ENCODE peak calls at places on chromosomes 3 and 15, in ten cellular contexts. N is aorta, U is stomach, K is PC-3, T is right atrium auricular region, R is fibroblast of lung, C is A549, I is heart right ventricle, M is Caco-2, O is mammary epithelial cell. V is an unnamed sample.

GRCh38 chr15:90512281-90512680 is 17.4 kb upstream of the CRTC3 start:
- DNase-seq in N (no peak), U (no peak), K (no peak), T (no peak), R (no peak), C (no peak), I (no peak), M (no peak), O (no peak), V (no peak)

GRCh38 chr3:16668776-16669545 is 63.7 kb upstream of the DAZL start:
- DNase-seq in N (no peak), U (no peak), K (no peak), T (no peak), R (no peak), C (no peak), I (no peak), M (no peak), O (no peak), V (no peak)

GRCh38 chr15:69100821-69101220 is 59.6 kb upstream of the GLCE start:
- DNase-seq in N (no peak), U (no peak), K (no peak), T (no peak), R (no peak), C (no peak), I (no peak), M (no peak), O (no peak), V (no peak)

GRCh38 chr3:138949445-138950005 is 2.5 kb downstream of the FOXL2NB start:
- DNase-seq in N (no peak), U (no peak), K (no peak), T (no peak), R (no peak), C (no peak), I (no peak), M (no peak), O (no peak), V (no peak)

GRCh38 chr15:99426431-99427105 is 139.2 kb upstream of the MEF2A start:
- DNase-seq in N (peak; percentile 34), U (no peak), K (no peak), T (no peak), R (no peak), C (no peak), I (no peak), M (no peak), O (no peak), V (no peak)

GRCh38 chr15:96264801-96265515 is 65.5 kb upstream of the NR2F2 start:
- DNase-seq in N (no peak), U (no peak), K (peak; percentile 78), T (no peak), R (no peak), C (peak; percentile 52), I (no peak), M (peak; percentile 84), O (peak; percentile 81), V (peak; percentile 59)

GRCh38 chr3:155270063-155270462 is 23.4 kb downstream of the STRIT1 start:
- DNase-seq in N (no peak), U (no peak), K (peak; percentile 94), T (no peak), R (no peak), C (no peak), I (no peak), M (no peak), O (peak; percentile 44), V (no peak)

GRCh38 chr15:58608711-58609110 is 140.8 kb downstream of the ADAM10 start:
- DNase-seq in N (no peak), U (no peak), K (no peak), T (no peak), R (no peak), C (no peak), I (no peak), M (no peak), O (no peak), V (no peak)

GRCh38 chr3:149221783-149222517 is at the start of gene CP:
- DNase-seq in N (no peak), U (no peak), K (no peak), T (no peak), R (no peak), C (no peak), I (no peak), M (no peak), O (no peak), V (peak; percentile 28)

GRCh38 chr15:20644026-20644425 is 102.4 kb upstream of the GOLGA6L6 start:
- DNase-seq in N (no peak), U (no peak), K (no peak), T (no peak), R (no peak), C (no peak), I (no peak), M (no peak), O (no peak), V (no peak)

GRCh38 chr15:20644896-20645295 is 103.3 kb upstream of the GOLGA6L6 start:
- DNase-seq in N (no peak), U (no peak), K (no peak), T (no peak), R (no peak), C (no peak), I (no peak), M (no peak), O (no peak), V (no peak)

GRCh38 chr15:20642054-20642767 is 100.6 kb upstream of the GOLGA6L6 start:
- DNase-seq in N (no peak), U (no peak), K (no peak), T (no peak), R (no peak), C (no peak), I (no peak), M (no peak), O (no peak), V (no peak)

GRCh38 chr15:20645956-20646355 is 104.4 kb upstream of the GOLGA6L6 start:
- DNase-seq in N (peak; percentile 70), U (no peak), K (no peak), T (no peak), R (no peak), C (no peak), I (peak; percentile 32), M (no peak), O (peak; percentile 47), V (no peak)

DNA sequence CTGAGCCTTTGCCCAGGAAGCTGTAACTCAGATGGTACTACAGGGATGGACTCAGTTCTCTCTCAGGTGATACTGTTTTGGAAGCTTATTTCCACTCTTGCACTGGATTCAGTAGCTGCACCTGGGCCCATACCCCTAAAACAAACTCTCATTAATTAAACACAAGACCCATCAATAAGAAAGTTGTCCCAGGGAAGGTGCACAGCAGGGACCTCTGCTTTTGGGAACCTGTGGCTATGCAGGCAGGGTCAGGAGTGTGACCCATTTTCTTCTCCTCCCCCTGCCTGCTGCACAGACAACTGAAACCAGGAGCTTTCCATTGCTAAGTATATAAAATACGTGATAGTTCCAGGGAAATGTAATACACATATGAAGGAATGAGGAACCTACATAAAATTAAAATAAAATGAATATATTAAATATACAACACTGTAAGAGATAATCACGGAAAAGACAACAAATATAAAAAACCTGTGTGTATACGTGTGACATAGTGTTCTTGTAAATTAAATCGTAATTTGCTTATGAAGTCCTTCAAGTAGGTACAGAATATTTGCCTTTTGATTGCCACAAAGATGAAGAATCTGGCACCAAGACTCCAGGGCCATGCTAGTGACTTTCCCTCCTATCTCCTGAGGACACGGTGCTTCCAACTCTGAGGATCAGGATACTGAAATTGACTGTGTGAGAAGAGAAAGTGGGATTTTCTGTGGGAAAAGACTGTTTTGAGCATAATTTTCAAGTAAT is 101.6 kb upstream of the GOLGA6L6 start:
- DNase-seq in N (no peak), U (no peak), K (no peak), T (no peak), R (no peak), C (no peak), I (no peak), M (no peak), O (no peak), V (no peak)
- H3K9me3 ChIP-seq in N (no peaks in the 10 kb centered on the region), U (no peaks in the 10 kb centered on the region), K (peaks cover 5% of the 10 kb centered on the region), T (no peaks in the 10 kb centered on the region), R (no peaks in the 10 kb centered on the region), C (peaks cover 18% of the 10 kb centered on the region), I (no peaks in the 10 kb centered on the region), M (peaks cover 3% of the 10 kb centered on the region), O (no peaks in the 10 kb centered on the region), V (no peaks in the 10 kb centered on the region)

DNA sequence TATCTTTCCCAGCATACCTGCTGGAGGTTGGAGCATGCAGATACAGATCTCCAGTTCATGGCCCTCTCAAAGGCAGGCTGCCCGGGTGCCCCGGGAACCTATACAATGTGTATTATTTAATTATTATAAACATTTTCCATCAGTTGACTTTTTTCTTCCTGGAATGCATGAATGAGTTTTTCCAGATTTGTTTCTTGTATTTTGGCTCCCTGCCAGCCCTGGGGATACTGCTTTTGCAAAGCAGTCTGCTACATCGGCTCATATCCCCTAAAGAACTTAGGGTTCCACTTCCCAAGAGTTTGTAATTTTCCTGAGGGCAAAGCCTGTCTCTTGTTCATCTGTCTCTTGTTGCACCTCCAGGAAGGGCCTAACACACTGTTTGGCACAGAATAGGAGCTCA is 3.5 kb downstream of the PODXL2 start:
- DNase-seq in N (no peak), U (no peak), K (no peak), T (no peak), R (no peak), C (no peak), I (no peak), M (no peak), O (no peak), V (no peak)
- H3K4me1 ChIP-seq in N (no peaks in the 10 kb centered on the region), U (peaks cover 16% of the 10 kb centered on the region), K (no peaks in the 10 kb centered on the region), T (no peaks in the 10 kb centered on the region), R (peaks cover 3% of the 10 kb centered on the region), C (peaks cover 6% of the 10 kb centered on the region), I (peaks cover 10% of the 10 kb centered on the region), M (peaks cover 13% of the 10 kb centered on the region), O (peaks cover 10% of the 10 kb centered on the region), V (peaks cover 14% of the 10 kb centered on the region)

GRCh38 chr3:44501971-44502370 is 24.5 kb upstream of the ZNF445 start:
- DNase-seq in N (no peak), U (no peak), K (no peak), T (no peak), R (no peak), C (no peak), I (no peak), M (no peak), O (peak; percentile 54), V (no peak)
- H3K9me3 ChIP-seq in N (peaks cover 10% of the 10 kb centered on the region), U (peaks cover 16% of the 10 kb centered on the region), K (peaks cover 37% of the 10 kb centered on the region), T (peaks cover 6% of the 10 kb centered on the region), R (no peaks in the 10 kb centered on the region), C (peaks cover 66% of the 10 kb centered on the region), I (peaks cover 8% of the 10 kb centered on the region), M (peaks cover 10% of the 10 kb centered on the region), O (peaks cover 56% of the 10 kb centered on the region), V (peaks cover 16% of the 10 kb centered on the region)

GRCh38 chr3:33211444-33211843 is 7.2 kb downstream of the SUSD5 start:
- DNase-seq in N (peak; percentile 79), U (no peak), K (peak; percentile 95), T (no peak), R (peak; percentile 79), C (peak; percentile 51), I (no peak), M (no peak), O (peak; percentile 82), V (peak; percentile 84)

GRCh38 chr3:33212406-33212805 is 6.2 kb downstream of the SUSD5 start:
- DNase-seq in N (no peak), U (no peak), K (peak; percentile 16), T (no peak), R (no peak), C (no peak), I (no peak), M (no peak), O (no peak), V (no peak)

DNA sequence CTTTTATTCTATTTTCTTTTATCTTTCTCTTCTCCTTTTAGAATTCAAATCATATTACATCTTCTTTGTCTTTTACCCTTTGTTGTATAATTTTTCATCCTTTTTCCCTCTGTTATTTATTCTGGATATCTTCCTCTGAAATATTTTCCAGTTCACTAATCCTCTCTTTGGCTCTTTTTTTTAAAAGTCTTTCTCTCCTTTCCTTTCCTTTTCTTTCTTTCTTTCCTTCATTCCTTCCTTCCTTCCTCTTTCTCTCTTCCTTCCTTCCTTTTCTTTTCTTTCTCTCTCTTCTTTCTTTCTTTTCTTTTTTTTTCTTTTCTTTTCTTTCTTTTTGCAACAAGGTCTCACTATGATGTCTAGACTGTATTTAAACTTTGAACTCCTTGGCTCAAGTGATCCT is 9.3 kb downstream of the SUSD5 start:
- DNase-seq in N (no peak), U (no peak), K (no peak), T (no peak), R (no peak), C (no peak), I (no peak), M (no peak), O (no peak), V (no peak)
- H3K4me1 ChIP-seq in N (peaks cover 4% of the 10 kb centered on the region), U (no peaks in the 10 kb centered on the region), K (peaks cover 16% of the 10 kb centered on the region), T (no peaks in the 10 kb centered on the region), R (no peaks in the 10 kb centered on the region), C (peaks cover 12% of the 10 kb centered on the region), I (no peaks in the 10 kb centered on the region), M (no peaks in the 10 kb centered on the region), O (peaks cover 8% of the 10 kb centered on the region), V (peaks cover 17% of the 10 kb centered on the region)